ENCODE peak calls at places on chromosomes 11 and 22, in five cellular contexts. J is HFFc6; M is BE2C; Z is neuronal stem cell; U is activated CD4-positive, alpha-beta T cell treated with anti-CD3 and anti-CD28 coated beads for 24 hours. F is an unnamed sample.

GRCh38 chr11:64088159-64089026 is 52.7 kb downstream of the FLRT1 start:
- DNase-seq in M (no peak), Z (no peak), J (no peak), U (no peak), F (peak)

GRCh38 chr11:44454686-44455085 is 110.8 kb upstream of the CD82 start:
- DNase-seq in J (no peak), U (no peak), M (peak), Z (no peak), F (no peak)

GRCh38 chr22:50306753-50307749 is at the start of gene PLXNB2:
- DNase-seq in U (no peak), Z (peak), M (peak), J (peak), F (peak)

GRCh38 chr11:41659990-41660389 is 200.5 kb upstream of the LRRC4C start:
- DNase-seq in M (peak), J (no peak), Z (no peak), U (no peak), F (no peak)

GRCh38 chr11:116808262-116809175 is 14.6 kb downstream of the APOA4 start:
- DNase-seq in M (no peak), J (peak), Z (no peak), U (no peak), F (no peak)

GRCh38 chr11:134369656-134370525 is 38.1 kb downstream of the GLB1L2 start:
- DNase-seq in U (no peak), Z (no peak), J (no peak), M (no peak), F (no peak)

GRCh38 chr11:8584096-8584495 is 9.9 kb downstream of the STK33 start:
- DNase-seq in J (no peak), Z (no peak), U (no peak), M (no peak), F (no peak)

GRCh38 chr11:107182983-107183382 is 164.7 kb upstream of the GUCY1A2 start:
- DNase-seq in J (no peak), Z (no peak), U (no peak), M (no peak), F (no peak)

GRCh38 chr22:49699928-49700498 is 127.7 kb downstream of the BRD1 start:
- DNase-seq in U (no peak), Z (no peak), M (no peak), J (no peak), F (no peak)

GRCh38 chr22:44628856-44629255 is 73.1 kb upstream of the PRR5 start:
- DNase-seq in M (no peak), Z (no peak), U (no peak), J (no peak), F (no peak)

GRCh38 chr11:2671748-2672147 is 28.0 kb downstream of the KCNQ1OT1 start:
- DNase-seq in Z (no peak), J (no peak), U (no peak), M (no peak), F (peak)

GRCh38 chr11:32562839-32563599 is 20.6 kb upstream of the EIF3M start:
- DNase-seq in U (no peak), Z (no peak), J (no peak), M (no peak), F (no peak)

GRCh38 chr11:75341583-75341982 is 9.9 kb downstream of the ARRB1 start:
- DNase-seq in U (no peak), Z (no peak), M (no peak), J (no peak), F (no peak)

GRCh38 chr22:46653596-46653995 is 33.4 kb downstream of the GRAMD4 start:
- DNase-seq in J (no peak), U (no peak), Z (no peak), M (no peak), F (no peak)

GRCh38 chr11:100671471-100671870 is 15.6 kb upstream of the ARHGAP42 start:
- DNase-seq in U (no peak), M (no peak), J (no peak), Z (no peak), F (no peak)

GRCh38 chr22:39820266-39820665 is 73.3 kb downstream of the ENTHD1 start:
- DNase-seq in Z (no peak), M (no peak), J (peak), U (no peak), F (no peak)

GRCh38 chr22:37314315-37315046 is 32.2 kb downstream of the CYTH4 start:
- DNase-seq in U (peak), Z (no peak), J (no peak), M (no peak), F (no peak)

GRCh38 chr22:48779211-48779643 is 1048.4 kb downstream of the BRD1 start:
- DNase-seq in M (no peak), Z (no peak), U (no peak), J (no peak), F (no peak)

F was measured in WERI-Rb-1.